ENCODE peak calls at places on chromosomes 5 and 9, in six cellular contexts. One of them, this sample, is unnamed.

GRCh38 chr9:128750926-128751595 is 20.7 kb downstream of the ZER1 start:
- DNase-seq in head of caudate nucleus: no peak
- DNase-seq in fibroblast of pulmonary artery: no peak
- DNase-seq in activated CD4-positive, alpha-beta T cell treated with anti-CD3 and anti-CD28 coated beads, Interleukin-2, amount 10 ng/mL, durations not matched to agents 7 days and 5 days: no peak
- DNase-seq in left lobe of liver: no peak
- DNase-seq in M059J: no peak
- DNase-seq in this sample: no peak

GRCh38 chr5:110477923-110478322 is 248.5 kb downstream of the TMEM232 start:
- DNase-seq in head of caudate nucleus: no peak
- DNase-seq in fibroblast of pulmonary artery: peak
- DNase-seq in activated CD4-positive, alpha-beta T cell treated with anti-CD3 and anti-CD28 coated beads, Interleukin-2, amount 10 ng/mL, durations not matched to agents 7 days and 5 days: no peak
- DNase-seq in left lobe of liver: no peak
- DNase-seq in M059J: no peak
- DNase-seq in this sample: peak

GRCh38 chr5:137096149-137097103 is 402.7 kb downstream of the SPOCK1 start:
- DNase-seq in head of caudate nucleus: no peak
- DNase-seq in fibroblast of pulmonary artery: no peak
- DNase-seq in activated CD4-positive, alpha-beta T cell treated with anti-CD3 and anti-CD28 coated beads, Interleukin-2, amount 10 ng/mL, durations not matched to agents 7 days and 5 days: no peak
- DNase-seq in left lobe of liver: no peak
- DNase-seq in M059J: peak
- DNase-seq in this sample: peak

GRCh38 chr5:127827451-127827850 is 124.3 kb downstream of the CCDC192 start:
- DNase-seq in head of caudate nucleus: no peak
- DNase-seq in fibroblast of pulmonary artery: no peak
- DNase-seq in activated CD4-positive, alpha-beta T cell treated with anti-CD3 and anti-CD28 coated beads, Interleukin-2, amount 10 ng/mL, durations not matched to agents 7 days and 5 days: no peak
- DNase-seq in left lobe of liver: no peak
- DNase-seq in M059J: no peak
- DNase-seq in this sample: no peak

GRCh38 chr9:98314381-98315066 is 59.1 kb upstream of the TBC1D2 start:
- DNase-seq in head of caudate nucleus: no peak
- DNase-seq in fibroblast of pulmonary artery: peak
- DNase-seq in activated CD4-positive, alpha-beta T cell treated with anti-CD3 and anti-CD28 coated beads, Interleukin-2, amount 10 ng/mL, durations not matched to agents 7 days and 5 days: no peak
- DNase-seq in left lobe of liver: no peak
- DNase-seq in M059J: peak
- DNase-seq in this sample: peak

GRCh38 chr5:142726188-142726731 is 40.4 kb upstream of the FGF1 start:
- DNase-seq in head of caudate nucleus: no peak
- DNase-seq in fibroblast of pulmonary artery: peak
- DNase-seq in activated CD4-positive, alpha-beta T cell treated with anti-CD3 and anti-CD28 coated beads, Interleukin-2, amount 10 ng/mL, durations not matched to agents 7 days and 5 days: no peak
- DNase-seq in left lobe of liver: no peak
- DNase-seq in M059J: peak
- DNase-seq in this sample: peak

GRCh38 chr9:87354176-87354575 is 143.5 kb upstream of the DAPK1 start:
- DNase-seq in head of caudate nucleus: no peak
- DNase-seq in fibroblast of pulmonary artery: no peak
- DNase-seq in activated CD4-positive, alpha-beta T cell treated with anti-CD3 and anti-CD28 coated beads, Interleukin-2, amount 10 ng/mL, durations not matched to agents 7 days and 5 days: no peak
- DNase-seq in left lobe of liver: no peak
- DNase-seq in M059J: no peak
- DNase-seq in this sample: no peak

GRCh38 chr5:137051165-137051564 is 448.0 kb downstream of the SPOCK1 start:
- DNase-seq in head of caudate nucleus: no peak
- DNase-seq in fibroblast of pulmonary artery: peak
- DNase-seq in activated CD4-positive, alpha-beta T cell treated with anti-CD3 and anti-CD28 coated beads, Interleukin-2, amount 10 ng/mL, durations not matched to agents 7 days and 5 days: no peak
- DNase-seq in left lobe of liver: no peak
- DNase-seq in M059J: peak
- DNase-seq in this sample: no peak

GRCh38 chr5:40877371-40877988 is 31.8 kb upstream of the C7 start:
- DNase-seq in head of caudate nucleus: no peak
- DNase-seq in fibroblast of pulmonary artery: no peak
- DNase-seq in activated CD4-positive, alpha-beta T cell treated with anti-CD3 and anti-CD28 coated beads, Interleukin-2, amount 10 ng/mL, durations not matched to agents 7 days and 5 days: no peak
- DNase-seq in left lobe of liver: no peak
- DNase-seq in M059J: peak
- DNase-seq in this sample: no peak

GRCh38 chr5:67494186-67494842 is 297.7 kb upstream of the CD180 start:
- DNase-seq in head of caudate nucleus: peak
- DNase-seq in fibroblast of pulmonary artery: no peak
- DNase-seq in activated CD4-positive, alpha-beta T cell treated with anti-CD3 and anti-CD28 coated beads, Interleukin-2, amount 10 ng/mL, durations not matched to agents 7 days and 5 days: no peak
- DNase-seq in left lobe of liver: no peak
- DNase-seq in M059J: no peak
- DNase-seq in this sample: no peak

GRCh38 chr9:79477955-79478751 is 93.6 kb upstream of the TLE4 start:
- DNase-seq in head of caudate nucleus: peak
- DNase-seq in fibroblast of pulmonary artery: peak
- DNase-seq in activated CD4-positive, alpha-beta T cell treated with anti-CD3 and anti-CD28 coated beads, Interleukin-2, amount 10 ng/mL, durations not matched to agents 7 days and 5 days: no peak
- DNase-seq in left lobe of liver: no peak
- DNase-seq in M059J: peak
- DNase-seq in this sample: peak

GRCh38 chr9:134778841-134779411 is 101.7 kb upstream of the FCN2 start:
- DNase-seq in head of caudate nucleus: peak
- DNase-seq in fibroblast of pulmonary artery: peak
- DNase-seq in activated CD4-positive, alpha-beta T cell treated with anti-CD3 and anti-CD28 coated beads, Interleukin-2, amount 10 ng/mL, durations not matched to agents 7 days and 5 days: no peak
- DNase-seq in left lobe of liver: peak
- DNase-seq in M059J: peak
- DNase-seq in this sample: peak

GRCh38 chr5:89930591-89931383 is 478.8 kb downstream of the CETN3 start:
- DNase-seq in head of caudate nucleus: no peak
- DNase-seq in fibroblast of pulmonary artery: peak
- DNase-seq in activated CD4-positive, alpha-beta T cell treated with anti-CD3 and anti-CD28 coated beads, Interleukin-2, amount 10 ng/mL, durations not matched to agents 7 days and 5 days: no peak
- DNase-seq in left lobe of liver: no peak
- DNase-seq in M059J: peak
- DNase-seq in this sample: peak